ENCODE peak calls at places on chromosomes 16 and 17, in four cellular contexts. G is PC-9, W is AG10803, P is heart left ventricle. U is an unnamed sample.
A peak's percentile ranks its signal among the peaks of the same experiment; 100 is the strongest.

GRCh38 chr17:38410201-38410600 is 18.1 kb upstream of the ARHGAP23 start:
- DNase-seq in P (no peak), W (no peak), G (no peak), U (no peak)

GRCh38 chr17:83037084-83037950 is 42.1 kb upstream of the METRNL start:
- DNase-seq in W (no peak), G (no peak), P (no peak), U (no peak)

GRCh38 chr17:79027274-79027924 is 3.4 kb downstream of the C1QTNF1 start:
- DNase-seq in P (no peak), G (no peak), W (no peak), U (peak; percentile 52)

GRCh38 chr17:70767102-70767701 is 597.9 kb downstream of the KCNJ2 start:
- DNase-seq in G (peak; percentile 8), W (peak; percentile 47), P (no peak), U (peak; percentile 42)

GRCh38 chr16:87842209-87842869 is 27.0 kb downstream of the SLC7A5 start:
- DNase-seq in P (no peak), G (no peak), W (no peak), U (no peak)

GRCh38 chr17:223723-224471 is 42.4 kb upstream of the DOC2B start:
- DNase-seq in P (peak; percentile 16), G (no peak), W (no peak), U (no peak)

GRCh38 chr16:89197633-89198416 is 2.5 kb downstream of the SLC22A31 start:
- DNase-seq in W (no peak), G (no peak), P (no peak), U (no peak)

GRCh38 chr17:1060991-1061390 is 64.1 kb downstream of the TIMM22 start:
- DNase-seq in P (no peak), G (peak; percentile 97), W (peak; percentile 97), U (no peak)

GRCh38 chr17:81722184-81723120 is 10.4 kb downstream of the SLC25A10 start:
- DNase-seq in W (peak; percentile 18), G (peak; percentile 99), P (no peak), U (no peak)

GRCh38 chr16:78478267-78478821 is 378.9 kb downstream of the WWOX start:
- DNase-seq in G (peak; percentile 26), P (peak; percentile 19), W (no peak), U (no peak)

GRCh38 chr17:74429604-74430384 is 2.1 kb upstream of the GPRC5C start:
- DNase-seq in P (peak; percentile 40), G (no peak), W (no peak), U (peak; percentile 36)

GRCh38 chr17:43908111-43908721 is 880 bp upstream of the MPP2 start:
- DNase-seq in P (peak; percentile 76), W (peak; percentile 74), G (no peak), U (peak; percentile 70)

GRCh38 chr16:85908444-85908843 is 9.5 kb downstream of the IRF8 start:
- DNase-seq in G (no peak), P (no peak), W (no peak), U (no peak)

GRCh38 chr17:76296186-76296585 is 11.9 kb downstream of the QRICH2 start:
- DNase-seq in W (no peak), G (no peak), P (no peak), U (no peak)

GRCh38 chr17:67020293-67020766 is 24.0 kb upstream of the CACNG1 start:
- DNase-seq in P (no peak), G (no peak), W (no peak), U (no peak)

GRCh38 chr17:17729620-17730249 is 48.5 kb downstream of the RAI1 start:
- DNase-seq in W (no peak), P (no peak), G (peak; percentile 72), U (peak; percentile 71)

GRCh38 chr17:82029391-82029790 is 2.1 kb upstream of the RAC3 start:
- DNase-seq in P (no peak), W (no peak), G (no peak), U (no peak)

GRCh38 chr17:80984749-80985148 is 6.9 kb upstream of the CHMP6 start:
- DNase-seq in W (peak; percentile 98), G (peak; percentile 48), P (no peak), U (peak; percentile 46)

GRCh38 chr16:977096-977701 is 4.4 kb upstream of the SOX8 start:
- DNase-seq in P (no peak), G (no peak), W (no peak), U (no peak)

GRCh38 chr17:3859895-3860294 is 13.8 kb upstream of the NCBP3 start:
- DNase-seq in G (no peak), P (no peak), W (no peak), U (no peak)

GRCh38 chr17:13074026-13074425 is 56.2 kb upstream of the ELAC2 start:
- DNase-seq in W (peak; percentile 69), G (no peak), P (no peak), U (no peak)

GRCh38 chr16:72924918-72925630 is 122.9 kb downstream of the ZFHX3 start:
- DNase-seq in G (no peak), W (no peak), P (no peak), U (peak; percentile 58)

GRCh38 chr17:51641999-51642398 is 381.7 kb downstream of the UTP18 start:
- DNase-seq in W (no peak), P (no peak), G (no peak), U (no peak)

GRCh38 chr17:76394166-76394565 is 9.8 kb downstream of the SPHK1 start:
- DNase-seq in G (peak; percentile 33), P (no peak), W (no peak), U (no peak)

GRCh38 chr17:35117984-35118383 is 1.7 kb downstream of the RAD51D start:
- DNase-seq in W (peak; percentile 45), P (no peak), G (peak; percentile 35), U (no peak)

GRCh38 chr17:4806770-4807533 is at the start of gene PLD2:
- DNase-seq in G (peak; percentile 93), W (peak; percentile 70), P (peak; percentile 90), U (peak; percentile 89)

GRCh38 chr17:73532441-73532901 is 111.8 kb downstream of the SDK2 start:
- DNase-seq in G (no peak), P (no peak), W (no peak), U (no peak)

GRCh38 chr16:16096161-16096857 is 127.0 kb downstream of the ABCC6 start:
- DNase-seq in G (no peak), P (peak; percentile 42), W (peak; percentile 75), U (no peak)

GRCh38 chr16:17370233-17371013 is 100.3 kb downstream of the XYLT1 start:
- DNase-seq in G (no peak), W (peak; percentile 49), P (no peak), U (no peak)

GRCh38 chr16:86783626-86784266 is 205.4 kb downstream of the FOXL1 start:
- DNase-seq in P (no peak), G (no peak), W (peak; percentile 83), U (no peak)

GRCh38 chr16:49755291-49755611 is 100.7 kb downstream of the ZNF423 start:
- DNase-seq in P (no peak), W (peak; percentile 31), G (no peak), U (no peak)

GRCh38 chr16:88331989-88332920 is 50.5 kb upstream of the ZNF469 start:
- DNase-seq in W (peak; percentile 100), P (no peak), G (peak; percentile 98), U (no peak)

GRCh38 chr17:56125830-56126819 is 27.1 kb upstream of the ANKFN1 start:
- DNase-seq in W (peak; percentile 85), G (peak; percentile 1), P (no peak), U (peak; percentile 62)

GRCh38 chr16:29975134-29975538 is 1.5 kb downstream of the TAOK2 start:
- DNase-seq in W (no peak), P (no peak), G (no peak), U (no peak)

GRCh38 chr16:29975811-29976511 is 2.3 kb downstream of the TAOK2 start:
- DNase-seq in P (peak; percentile 19), G (no peak), W (no peak), U (no peak)

GRCh38 chr16:29972992-29973383 is 680 bp upstream of the TAOK2 start:
- DNase-seq in G (no peak), W (no peak), P (no peak), U (no peak)

GRCh38 chr16:29973384-29974246 is at the start of gene TAOK2:
- DNase-seq in G (peak; percentile 100), W (peak; percentile 99), P (peak; percentile 99), U (peak; percentile 99)

DNA sequence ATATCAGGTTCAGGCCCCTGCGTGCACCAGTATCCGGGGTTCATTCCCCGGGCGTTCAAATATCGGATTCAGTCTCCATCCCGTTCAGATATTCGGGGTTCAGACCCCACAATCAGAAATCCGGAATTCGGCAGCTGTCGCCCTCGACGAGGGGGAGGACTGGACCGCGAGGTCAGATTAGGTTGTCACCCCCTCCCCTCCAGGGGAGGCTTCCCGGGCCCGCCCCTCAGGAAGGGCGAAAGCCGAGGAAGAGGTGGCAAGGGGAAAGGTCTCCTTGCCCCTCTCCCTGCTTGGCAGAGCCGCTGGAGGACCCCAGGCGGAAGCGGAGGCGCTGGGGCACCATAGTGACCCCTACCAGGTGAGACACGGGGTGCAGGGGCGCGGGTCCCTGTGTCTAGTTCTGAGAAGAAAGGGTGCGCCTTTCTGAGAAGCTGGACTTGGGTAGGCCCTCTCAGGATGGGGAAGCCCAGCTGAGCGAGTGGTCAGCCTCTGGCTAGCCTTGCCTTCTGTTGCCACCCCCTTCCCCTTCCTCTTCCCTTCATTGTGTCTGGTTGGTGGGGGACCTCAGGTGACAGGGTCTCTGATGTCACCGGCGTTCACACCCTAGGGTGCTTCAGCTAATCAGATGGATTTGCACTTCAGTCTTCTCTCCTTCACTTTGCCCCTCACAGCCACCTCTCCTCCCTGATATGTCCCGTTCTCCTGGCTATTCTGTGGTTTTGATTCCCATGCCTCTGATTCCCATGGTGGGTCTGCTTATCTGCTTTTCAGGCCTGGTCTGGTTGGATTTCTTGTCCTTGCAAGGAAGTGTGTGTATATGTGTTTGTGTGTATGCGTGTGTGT is 844 bp downstream of the TAOK2 start:
- DNase-seq in G (peak; percentile 32), P (peak; percentile 73), W (no peak), U (no peak)
- TF ChIP-seq CTCF in G (no peak), P (no peak), W (no peak), U (no peak)

DNA sequence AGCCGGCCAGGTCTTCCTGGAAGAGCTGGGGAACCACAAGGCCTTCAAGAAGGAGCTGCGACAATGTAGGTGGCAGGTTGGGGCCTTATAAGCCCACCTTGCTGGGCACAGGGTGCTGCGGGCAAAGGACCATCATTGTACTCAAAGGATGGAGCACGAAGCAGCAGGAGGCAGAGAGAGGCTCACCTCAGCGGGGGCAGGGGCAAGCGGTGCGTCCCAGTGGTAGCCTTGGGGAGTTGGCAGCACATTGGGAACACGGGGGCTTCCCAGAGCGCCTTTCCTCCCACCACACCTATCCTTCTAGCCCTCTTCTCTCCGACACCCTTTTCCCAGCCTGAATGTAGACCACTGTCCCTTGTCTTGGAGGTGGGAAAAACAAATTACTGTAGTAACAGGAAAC is 2.1 kb downstream of the CNP start:
- DNase-seq in W (no peak), G (no peak), P (no peak), U (no peak)
- H3K4me3 ChIP-seq in W (no peak overlapping the region), G (no peak overlapping the region), P (no peak overlapping the region), U (no peak overlapping the region)

GRCh38 chr16:74773431-74774222 is 993 bp downstream of the FA2H start:
- DNase-seq in P (no peak), G (no peak), W (no peak), U (no peak)

GRCh38 chr16:74771656-74772315 is 2.8 kb downstream of the FA2H start:
- DNase-seq in G (no peak), P (no peak), W (no peak), U (no peak)

GRCh38 chr16:74775255-74775654 is 635 bp upstream of the FA2H start:
- DNase-seq in W (no peak), P (no peak), G (no peak), U (peak; percentile 11)

GRCh38 chr16:74776926-74777325 is 2.3 kb upstream of the FA2H start:
- DNase-seq in W (no peak), G (no peak), P (no peak), U (no peak)

GRCh38 chr16:74774223-74775139 is at the start of gene FA2H:
- DNase-seq in G (peak; percentile 95), P (peak; percentile 37), W (no peak), U (peak; percentile 100)
- TF ChIP-seq CTCF in G (peak; percentile 48), P (peak; percentile 40), W (no peak), U (peak; percentile 38)

GRCh38 chr16:52203096-52203495 is 343.8 kb downstream of the TOX3 start:
- DNase-seq in P (no peak), W (no peak), G (no peak), U (no peak)
- H3K4me3 ChIP-seq in P (no peak overlapping the region), W (no peak overlapping the region), G (no peak overlapping the region), U (no peak overlapping the region)

U was measured in Caco-2.